ENCODE peak calls at places on chromosomes 16 and 17, in eight cellular contexts. O is tibial artery, N is heart right ventricle, S is RWPE1, R is progenitor cell of endocrine pancreas, B is cardiac muscle cell, X is endothelial cell, T is GM12865. Y is an unnamed sample.

GRCh38 chr17:76736349-76737081 is 616 bp downstream of the SRSF2 start:
- DNase-seq in S (peak; percentile 40), X (peak; percentile 77), R (peak; percentile 68), B (peak; percentile 85), O (peak; percentile 87), N (peak; percentile 81), T (peak; percentile 72), Y (peak; percentile 74)

GRCh38 chr17:4953461-4953961 is 2.6 kb downstream of the ENO3 start:
- DNase-seq in B (no peak), N (no peak), R (no peak), T (no peak), S (no peak), O (no peak), X (no peak), Y (no peak)

GRCh38 chr17:55285340-55286301 is 20.9 kb downstream of the HLF start:
- DNase-seq in B (peak; percentile 21), O (peak; percentile 98), T (no peak), R (no peak), X (no peak), N (peak; percentile 94), S (no peak), Y (no peak)

GRCh38 chr16:27164280-27164837 is 39.0 kb upstream of the KDM8 start:
- DNase-seq in X (no peak), N (no peak), T (no peak), R (no peak), S (no peak), B (no peak), O (no peak), Y (no peak)

GRCh38 chr16:5928476-5929055 is 831.0 kb upstream of the EEF2KMT start:
- DNase-seq in R (no peak), N (no peak), S (no peak), T (no peak), B (no peak), O (no peak), X (no peak), Y (no peak)

GRCh38 chr16:9139965-9140364 is 48.5 kb downstream of the HAPSTR1 start:
- DNase-seq in B (no peak), R (no peak), N (no peak), S (peak; percentile 38), X (peak; percentile 41), O (no peak), T (peak; percentile 79), Y (no peak)

GRCh38 chr17:81570896-81571453 is 18.8 kb upstream of the FAAP100 start:
- DNase-seq in T (no peak), X (no peak), R (no peak), B (no peak), S (no peak), O (no peak), N (no peak), Y (no peak)

GRCh38 chr17:77313831-77314230 is 173.1 kb downstream of the SEC14L1 start:
- DNase-seq in N (no peak), X (no peak), S (no peak), O (no peak), B (no peak), T (no peak), R (no peak), Y (no peak)

GRCh38 chr17:59848778-59849177 is 44.0 kb downstream of the TUBD1 start:
- DNase-seq in O (peak; percentile 84), N (no peak), S (no peak), R (no peak), T (peak; percentile 93), B (no peak), X (no peak), Y (peak; percentile 73)

GRCh38 chr17:18185391-18185790 is 1.8 kb downstream of the ALKBH5 start:
- DNase-seq in S (no peak), B (peak; percentile 64), X (no peak), R (no peak), T (no peak), N (no peak), O (no peak), Y (no peak)

GRCh38 chr17:33322063-33322462 is 29.0 kb upstream of the ASIC2 start:
- DNase-seq in X (no peak), B (no peak), N (no peak), S (no peak), R (no peak), O (no peak), T (no peak), Y (no peak)

GRCh38 chr17:63402808-63403207 is 43.3 kb downstream of the CYB561 start:
- DNase-seq in O (no peak), X (no peak), T (no peak), N (no peak), R (no peak), S (no peak), B (no peak), Y (no peak)

GRCh38 chr17:41417576-41418015 is 6.8 kb downstream of the KRT37 start:
- DNase-seq in S (peak; percentile 68), R (peak; percentile 26), O (no peak), T (peak; percentile 5), B (peak; percentile 28), X (peak; percentile 30), N (no peak), Y (no peak)

DNA sequence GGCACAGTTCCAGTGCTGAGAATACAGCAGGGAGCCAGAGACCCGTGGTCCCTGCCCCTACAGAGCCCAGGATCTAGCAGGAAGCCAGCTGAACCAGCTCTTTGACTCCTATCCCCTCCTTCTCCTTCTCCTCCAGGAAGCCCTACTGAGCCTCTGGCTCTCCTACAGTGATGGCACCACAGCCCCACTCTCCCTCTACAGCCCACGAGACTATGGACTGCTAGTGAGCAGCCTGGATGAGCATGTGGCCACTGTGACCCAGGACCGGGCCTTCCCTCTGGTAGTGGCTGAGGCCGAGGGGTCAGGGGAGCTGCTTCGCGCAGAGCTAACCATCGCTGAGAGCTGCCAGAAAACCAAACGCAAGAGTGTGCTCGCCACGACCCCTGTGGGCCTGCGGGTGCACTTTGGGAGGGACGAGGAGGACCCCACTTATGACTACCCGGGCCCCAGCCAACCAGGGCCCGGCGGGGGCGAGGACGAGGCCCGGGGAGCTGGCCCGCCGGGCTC is 57.7 kb downstream of the TMEM132E start:
- DNase-seq in N (no peak), B (no peak), R (no peak), O (no peak), X (no peak), T (no peak), S (no peak), Y (no peak)
- TF ChIP-seq CTCF in N (no peak), B (no peak), R (no peak), O (no peak), X (no peak), T (no peak), S (no peak), Y (no peak)

GRCh38 chr16:14004719-14005315 is 66.3 kb upstream of the MRTFB start:
- DNase-seq in R (no peak), T (no peak), X (no peak), S (no peak), N (no peak), O (no peak), B (no peak), Y (no peak)

GRCh38 chr16:14004031-14004718 is 66.9 kb upstream of the MRTFB start:
- DNase-seq in B (no peak), O (peak; percentile 85), T (no peak), X (no peak), R (no peak), N (peak; percentile 58), S (no peak), Y (no peak)

GRCh38 chr16:14001521-14001920 is 69.6 kb upstream of the MRTFB start:
- DNase-seq in N (no peak), S (no peak), R (no peak), X (no peak), B (no peak), T (no peak), O (no peak), Y (no peak)

GRCh38 chr16:14002416-14002815 is 68.7 kb upstream of the MRTFB start:
- DNase-seq in R (no peak), T (no peak), B (no peak), X (no peak), S (no peak), O (no peak), N (no peak), Y (no peak)

GRCh38 chr16:14003119-14003570 is 68.0 kb upstream of the MRTFB start:
- DNase-seq in B (peak; percentile 51), S (peak; percentile 75), O (peak; percentile 79), R (no peak), X (peak; percentile 33), N (peak; percentile 80), T (no peak), Y (no peak)
- TF ChIP-seq CTCF in B (no peak), S (no peak), O (no peak), R (peak; percentile 26), X (no peak), N (no peak), T (no peak), Y (no peak)

DNA sequence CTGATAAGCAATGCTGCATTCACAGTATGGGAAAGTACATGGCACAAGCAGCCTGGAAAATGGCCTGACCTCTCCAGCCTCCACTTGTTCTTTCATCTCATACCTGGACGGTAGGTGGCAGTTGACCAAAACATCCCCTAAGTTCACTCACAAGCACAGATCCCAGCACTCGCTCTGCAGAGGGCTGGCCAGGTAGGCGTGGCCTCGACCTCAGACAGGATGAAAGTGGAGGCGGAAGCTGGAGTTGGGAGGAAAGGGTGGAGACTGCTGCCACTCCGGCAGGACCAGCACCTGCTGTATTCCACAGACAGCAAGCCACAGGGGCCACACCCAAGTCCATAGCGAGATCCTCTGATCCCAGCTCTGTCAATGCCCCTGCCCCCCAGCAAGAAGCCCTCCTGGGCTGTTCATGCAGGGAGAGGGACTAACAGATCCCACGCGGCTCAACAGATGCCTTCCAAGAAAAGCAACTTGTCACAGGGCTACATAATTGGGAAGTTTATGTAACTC is 31.3 kb downstream of the ZCCHC14 start:
- DNase-seq in T (peak; percentile 71), S (peak; percentile 93), R (peak; percentile 77), X (peak; percentile 76), N (peak; percentile 68), O (peak; percentile 83), B (peak; percentile 89), Y (no peak)
- TF ChIP-seq CTCF in T (peak; percentile 50), S (peak; percentile 57), R (peak; percentile 68), X (peak; percentile 52), N (no peak), O (no peak), B (peak; percentile 13), Y (no peak)

DNA sequence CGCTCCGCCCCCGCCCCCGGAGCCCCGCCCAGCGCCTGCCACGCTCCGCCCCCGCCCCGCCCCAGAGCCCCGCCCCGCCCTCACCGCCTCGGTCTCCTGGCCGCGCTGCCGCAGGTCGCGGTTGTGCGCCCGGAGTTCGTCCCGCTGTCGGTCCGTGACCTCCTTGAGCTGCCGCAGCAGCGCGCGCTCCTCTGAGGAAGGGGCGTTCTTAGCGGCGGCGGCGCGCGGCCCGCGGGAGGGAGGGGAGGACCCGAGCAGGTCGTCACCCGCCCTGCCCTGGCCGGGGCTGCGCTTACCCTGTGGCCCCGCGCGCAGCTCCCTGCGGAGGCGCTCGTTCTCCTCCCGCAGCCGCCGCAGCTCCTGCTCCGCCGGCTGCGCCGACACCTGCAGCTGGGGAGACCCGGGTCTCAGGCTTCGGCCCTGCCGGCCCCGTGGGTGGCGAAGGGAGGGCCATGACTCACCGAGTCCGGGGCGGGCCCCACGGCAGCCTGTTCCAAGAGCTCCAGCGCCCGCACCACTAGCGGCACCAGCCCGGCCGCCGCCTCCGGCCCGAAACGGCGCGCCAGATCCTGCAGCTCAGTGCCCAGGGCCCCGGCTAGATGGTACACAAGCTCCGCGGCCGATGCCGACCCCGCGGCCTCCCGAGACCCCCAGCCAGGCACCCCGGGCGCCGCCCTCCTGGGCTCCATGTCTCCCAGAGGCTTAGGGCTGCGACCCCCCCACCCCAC is 386 bp downstream of the RILP start:
- DNase-seq in X (peak; percentile 74), S (peak; percentile 85), N (peak; percentile 83), T (peak; percentile 81), R (no peak), B (peak; percentile 90), O (peak; percentile 95), Y (peak; percentile 89)
- TF ChIP-seq CTCF in X (peak; percentile 26), S (peak; percentile 15), N (no peak), T (no peak), R (peak; percentile 35), B (no peak), O (peak; percentile 18), Y (peak; percentile 48)

Y was measured in CD14-positive monocyte.